ENCODE peak calls at places on chromosomes 4 and X, in five cellular contexts. R is astrocyte, F is A549, U is fibroblast of lung, O is H9. Y is an unnamed sample.

GRCh38 chrX:31609130-31609529 is 537.3 kb upstream of the FTHL17 start:
- DNase-seq in F (peak), O (no peak), U (peak), R (peak), Y (no peak)

GRCh38 chr4:1952046-1952700 is 56.6 kb downstream of the NELFA start:
- DNase-seq in U (no peak), O (no peak), R (no peak), F (no peak), Y (no peak)

GRCh38 chrX:73562458-73562857 is 539 bp upstream of the CHIC1 start:
- DNase-seq in U (peak), F (peak), O (no peak), R (peak), Y (no peak)

GRCh38 chr4:7434766-7435150 is at the start of gene PSAPL1:
- DNase-seq in U (peak), O (peak), F (peak), R (peak), Y (peak)

GRCh38 chr4:15239866-15240265 is 188.0 kb upstream of the C1QTNF7 start:
- DNase-seq in U (peak), R (peak), F (no peak), O (no peak), Y (no peak)

GRCh38 chrX:1354036-1355019 is 17.7 kb downstream of the IL3RA start:
- DNase-seq in R (no peak), F (no peak), O (no peak), U (no peak), Y (no peak)

GRCh38 chr4:74969507-74970474 is 36.9 kb downstream of the PARM1 start:
- DNase-seq in O (peak), F (peak), U (no peak), R (no peak), Y (peak)

GRCh38 chr4:47017494-47017893 is 13.9 kb upstream of the GABRB1 start:
- DNase-seq in F (no peak), U (peak), R (peak), O (no peak), Y (no peak)

GRCh38 chr4:80005863-80006262 is 67.2 kb downstream of the ANTXR2 start:
- DNase-seq in F (no peak), U (no peak), O (no peak), R (peak), Y (no peak)

GRCh38 chrX:97895751-97896150 is 1012.0 kb downstream of the RPA4 start:
- DNase-seq in F (no peak), R (peak), U (no peak), O (no peak), Y (no peak)

GRCh38 chr4:19711871-19712270 is 539.8 kb upstream of the SLIT2 start:
- DNase-seq in F (no peak), O (no peak), R (peak), U (peak), Y (no peak)

GRCh38 chrX:26466387-26466786 is 250.4 kb downstream of the MAGEB5 start:
- DNase-seq in U (no peak), R (no peak), O (no peak), F (no peak), Y (no peak)

GRCh38 chr4:127505203-127505602 is 127.6 kb upstream of the INTU start:
- DNase-seq in F (no peak), U (peak), O (no peak), R (peak), Y (peak)

GRCh38 chr4:94479358-94480141 is 27.8 kb downstream of the PDLIM5 start:
- DNase-seq in R (no peak), U (no peak), F (no peak), O (no peak), Y (no peak)
- H3K27ac ChIP-seq in R (no peak), U (no peak), F (peak), O (no peak), Y (peak)

DNA sequence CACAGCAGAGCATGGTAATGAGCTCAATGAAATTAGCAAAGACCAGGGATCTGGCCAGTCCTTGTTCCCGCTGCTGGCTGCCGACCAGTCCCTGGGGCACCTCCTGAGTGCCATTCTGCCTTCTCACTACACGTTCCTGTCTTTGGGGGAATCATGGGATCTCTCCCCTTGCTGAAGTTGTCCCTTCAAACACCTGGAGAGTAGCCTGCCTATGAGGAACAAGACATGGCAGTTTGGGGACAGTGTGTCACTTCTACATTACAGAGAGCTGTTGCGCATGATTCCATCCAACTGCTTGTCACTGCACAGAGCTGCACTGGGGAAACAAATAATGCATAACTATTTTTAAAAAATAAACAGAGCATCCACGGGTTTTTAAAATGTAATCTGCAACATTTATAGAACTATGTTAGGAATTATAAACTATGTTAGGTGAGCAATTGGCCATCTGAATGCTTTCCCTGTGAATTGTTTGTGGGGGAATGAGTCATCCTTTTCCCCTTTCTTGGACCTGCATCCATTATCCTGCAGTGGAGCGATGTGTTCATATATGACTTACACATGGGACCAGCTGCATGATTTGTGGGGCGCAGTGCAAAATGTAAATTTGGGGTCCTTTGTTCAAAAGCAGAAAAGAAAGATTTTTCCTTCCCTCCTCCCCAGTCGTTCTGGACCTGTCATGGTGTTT is 115.1 kb upstream of the TBL1X start:
- DNase-seq in F (no peak), U (no peak), O (no peak), R (peak), Y (no peak)
- H3K27ac ChIP-seq in F (no peak), U (no peak), O (no peak), R (no peak), Y (no peak)

GRCh38 chr4:13427599-13428325 is 56.4 kb downstream of the RAB28 start:
- DNase-seq in U (peak), F (no peak), R (no peak), O (no peak), Y (no peak)
- H3K27ac ChIP-seq in U (no peak), F (no peak), R (no peak), O (no peak), Y (no peak)

GRCh38 chrX:132876933-132877332 is 81.5 kb downstream of the HS6ST2 start:
- DNase-seq in O (no peak), U (no peak), R (no peak), F (no peak), Y (no peak)

GRCh38 chrX:132877954-132878536 is 80.4 kb downstream of the HS6ST2 start:
- DNase-seq in F (no peak), O (peak), R (no peak), U (no peak), Y (no peak)

GRCh38 chrX:132876509-132876837 is 82.0 kb downstream of the HS6ST2 start:
- DNase-seq in R (peak), U (no peak), O (peak), F (no peak), Y (no peak)

DNA sequence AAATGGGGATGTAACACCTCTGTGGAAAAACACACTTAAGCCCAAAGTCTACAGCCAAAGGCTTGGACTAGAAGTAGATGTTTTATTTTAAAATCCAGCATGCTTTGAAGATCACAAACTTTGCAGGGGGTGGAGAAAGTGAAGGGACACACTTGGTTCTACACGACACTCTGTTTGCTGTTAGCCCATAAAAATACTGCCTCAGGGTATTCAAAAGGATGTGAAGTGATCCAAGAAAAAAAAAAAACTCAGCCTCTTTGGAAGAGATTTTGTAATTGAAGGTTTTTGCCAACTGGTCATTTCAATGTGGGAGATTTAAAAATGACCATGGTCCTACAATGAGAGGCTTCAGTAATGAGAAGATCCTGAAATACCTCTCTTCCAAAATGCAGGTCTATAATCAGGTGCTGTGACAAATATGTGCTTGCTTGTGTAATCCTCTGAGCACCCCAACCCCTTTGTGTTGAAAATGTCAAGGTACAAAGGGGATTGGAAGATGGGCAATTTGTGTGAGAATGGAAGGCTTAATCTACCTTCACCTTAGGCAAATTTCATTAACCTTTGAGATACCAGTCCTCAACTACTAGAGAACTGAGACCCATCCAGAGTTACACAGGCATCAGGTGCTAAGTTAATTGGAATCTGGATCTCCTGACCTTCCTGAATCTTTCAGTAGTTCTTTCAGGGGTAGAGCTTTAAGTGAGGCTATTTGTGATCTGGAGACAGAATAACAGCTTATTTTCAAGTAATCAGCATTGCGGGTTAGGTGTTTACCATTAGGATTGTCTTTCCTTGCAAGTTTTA is 82.5 kb downstream of the HS6ST2 start:
- DNase-seq in O (peak), R (no peak), U (no peak), F (no peak), Y (no peak)
- H3K27ac ChIP-seq in O (peak), R (no peak), U (no peak), F (no peak), Y (no peak)

DNA sequence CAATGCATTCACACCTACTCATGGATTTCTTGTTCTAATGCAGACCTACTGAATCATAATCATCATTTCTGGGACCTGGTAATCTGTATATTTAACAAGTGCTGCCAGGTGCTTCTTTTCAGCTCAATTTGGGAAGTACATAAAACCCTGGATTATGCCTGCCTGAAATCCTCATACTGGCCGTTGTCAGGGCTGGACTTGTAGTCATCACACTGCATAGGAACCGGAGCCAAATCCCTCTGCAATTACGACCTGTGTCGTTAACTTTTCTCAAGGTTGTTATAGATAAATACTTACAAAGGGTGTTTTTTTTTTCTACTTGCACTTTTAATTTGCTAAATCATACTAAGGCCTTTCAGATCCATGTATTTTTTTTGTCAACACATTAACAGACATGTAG is 294.9 kb upstream of the PRPS2 start:
- DNase-seq in F (no peak), R (no peak), O (no peak), U (no peak), Y (no peak)
- H3K27ac ChIP-seq in F (no peak), R (no peak), O (no peak), U (no peak), Y (peak)

DNA sequence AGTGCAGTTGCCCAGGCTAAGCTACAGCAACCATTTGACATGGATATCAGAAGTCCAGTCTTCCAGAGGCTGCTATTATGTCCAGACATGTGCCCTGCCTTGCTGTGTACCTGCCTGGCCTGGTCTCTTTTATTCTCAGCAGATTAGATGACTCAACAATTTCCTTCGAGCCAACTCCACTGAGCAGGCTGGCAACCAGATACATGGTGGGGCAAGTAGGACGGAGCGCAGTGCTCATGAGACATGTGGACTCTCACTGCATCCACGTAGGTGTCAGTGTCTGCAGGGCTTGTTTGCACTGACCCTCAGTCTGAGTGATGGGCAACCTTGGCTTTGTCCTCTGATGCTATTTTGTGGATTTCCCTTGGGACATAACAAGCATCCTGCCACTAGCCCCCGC is 7.2 kb upstream of the MAGEA11 start:
- DNase-seq in O (no peak), F (no peak), R (no peak), U (no peak), Y (no peak)
- H3K27ac ChIP-seq in O (no peak), F (no peak), R (no peak), U (no peak), Y (no peak)

GRCh38 chr4:65450899-65451298 is 219.4 kb downstream of the EPHA5 start:
- DNase-seq in U (no peak), F (no peak), O (no peak), R (no peak), Y (no peak)

DNA sequence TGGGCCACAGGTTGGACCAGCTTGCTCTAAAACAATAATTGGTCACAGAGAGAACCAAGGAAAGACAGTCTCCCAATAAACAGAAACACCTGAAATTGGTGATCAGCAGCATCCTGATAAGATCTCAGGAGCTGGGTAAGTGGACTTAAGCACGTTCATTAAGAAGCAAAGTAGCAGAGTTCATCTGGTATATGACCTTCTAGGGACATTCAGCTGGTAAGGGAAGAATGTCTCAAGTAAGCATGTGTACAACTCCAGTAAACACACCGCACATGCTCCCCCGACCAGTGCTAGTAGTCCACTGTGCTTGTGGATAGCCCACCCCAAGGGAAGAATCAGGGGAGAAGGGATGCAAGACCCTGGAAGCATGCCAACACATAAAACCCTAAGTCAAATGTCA is 216.9 kb downstream of the EPHA5 start:
- DNase-seq in F (no peak), R (no peak), O (no peak), U (no peak), Y (no peak)
- H3K27ac ChIP-seq in F (no peak), R (no peak), O (no peak), U (no peak), Y (no peak)

Y was measured in heart right ventricle.